ENCODE peak calls at places on chromosomes 7 and 10, in five cellular contexts. Q, L, I, Z and D are unnamed samples.

GRCh38 chr7:46178685-46179084 is 257.6 kb upstream of the IGFBP3 start:
- DNase-seq in Q (no peak), L (no peak), I (peak), Z (no peak), D (no peak)

GRCh38 chr10:119153661-119154060 is 11.9 kb downstream of the SFXN4 start:
- DNase-seq in Q (no peak), L (no peak), I (no peak), Z (no peak), D (peak)

GRCh38 chr7:156102267-156102666 is 290.0 kb upstream of the SHH start:
- DNase-seq in Q (no peak), L (no peak), I (no peak), Z (no peak), D (no peak)

GRCh38 chr7:73573276-73573675 is 5.1 kb downstream of the TBL2 start:
- DNase-seq in Q (no peak), L (peak), I (no peak), Z (no peak), D (no peak)

GRCh38 chr7:50608196-50608906 is 43.1 kb upstream of the DDC start:
- DNase-seq in Q (peak), L (peak), I (no peak), Z (no peak), D (no peak)

GRCh38 chr10:48251152-48251524 is 23.4 kb downstream of the FRMPD2 start:
- DNase-seq in Q (no peak), L (peak), I (no peak), Z (no peak), D (peak)

GRCh38 chr7:73424486-73424885 is 9.1 kb upstream of the FZD9 start:
- DNase-seq in Q (no peak), L (no peak), I (no peak), Z (no peak), D (no peak)

GRCh38 chr10:132973903-132974241 is 31.5 kb upstream of the CFAP46 start:
- DNase-seq in Q (no peak), L (peak), I (no peak), Z (no peak), D (peak)

GRCh38 chr7:99840136-99840869 is 12.5 kb downstream of the CYP3A43 start:
- DNase-seq in Q (no peak), L (no peak), I (no peak), Z (no peak), D (no peak)

GRCh38 chr10:4391683-4392082 is 434.3 kb upstream of the AKR1E2 start:
- DNase-seq in Q (no peak), L (no peak), I (no peak), Z (no peak), D (no peak)

GRCh38 chr10:49601857-49602256 is 8.3 kb upstream of the SLC18A3 start:
- DNase-seq in Q (no peak), L (peak), I (peak), Z (no peak), D (no peak)

GRCh38 chr10:117464176-117464575 is 78.4 kb upstream of the EMX2 start:
- DNase-seq in Q (no peak), L (no peak), I (no peak), Z (no peak), D (no peak)

GRCh38 chr7:152862842-152863241 is 103.3 kb downstream of the ACTR3B start:
- DNase-seq in Q (no peak), L (no peak), I (no peak), Z (no peak), D (no peak)

GRCh38 chr10:82497451-82497850 is 622.5 kb downstream of the NRG3 start:
- DNase-seq in Q (no peak), L (no peak), I (no peak), Z (no peak), D (no peak)

GRCh38 chr7:12222889-12223579 is 11.9 kb downstream of the TMEM106B start:
- DNase-seq in Q (peak), L (no peak), I (no peak), Z (no peak), D (no peak)

GRCh38 chr10:9510626-9511025 is 1456.1 kb downstream of the GATA3 start:
- DNase-seq in Q (no peak), L (no peak), I (no peak), Z (no peak), D (no peak)

GRCh38 chr10:101292194-101293006 is 61.6 kb upstream of the BTRC start:
- DNase-seq in Q (no peak), L (no peak), I (no peak), Z (no peak), D (no peak)

GRCh38 chr7:108402865-108403264 is 53.4 kb downstream of the NRCAM start:
- DNase-seq in Q (no peak), L (no peak), I (no peak), Z (no peak), D (no peak)

GRCh38 chr10:36779238-36779846 is 346.1 kb upstream of the ANKRD30A start:
- DNase-seq in Q (no peak), L (no peak), I (peak), Z (no peak), D (no peak)

GRCh38 chr10:69220510-69220909 is 378 bp downstream of the HKDC1 start:
- DNase-seq in Q (no peak), L (no peak), I (no peak), Z (no peak), D (no peak)

GRCh38 chr10:63766766-63767505 is 245.7 kb downstream of the REEP3 start:
- DNase-seq in Q (no peak), L (no peak), I (peak), Z (no peak), D (no peak)

GRCh38 chr7:25830986-25831558 is 320.9 kb upstream of the NFE2L3 start:
- DNase-seq in Q (no peak), L (no peak), I (no peak), Z (no peak), D (no peak)

GRCh38 chr10:70312972-70313371 is 29.2 kb upstream of the NPFFR1 start:
- DNase-seq in Q (no peak), L (no peak), I (peak), Z (no peak), D (no peak)

GRCh38 chr7:46627038-46627315 is 705.9 kb upstream of the IGFBP3 start:
- DNase-seq in Q (no peak), L (no peak), I (peak), Z (no peak), D (no peak)